ENCODE peak calls at places on chromosomes 6 and 20, in five cellular contexts. B is K562, V is H1, N is HepG2, L is GM12878. H is an unnamed sample.
A peak's percentile ranks its signal among the peaks of the same experiment; 100 is the strongest.

GRCh38 chr6:146289816-146290588 is 253.6 kb upstream of the RAB32 start:
- DNase-seq in N (no peak), V (no peak), L (no peak), B (no peak), H (no peak)

GRCh38 chr6:45192556-45192955 is 135.6 kb upstream of the RUNX2 start:
- DNase-seq in B (no peak), N (no peak), V (no peak), L (no peak), H (no peak)

GRCh38 chr6:51495806-51496380 is 591.5 kb downstream of the PKHD1 start:
- DNase-seq in L (no peak), B (no peak), V (no peak), N (no peak), H (no peak)

GRCh38 chr6:84118191-84118590 is 84.6 kb downstream of the MRAP2 start:
- DNase-seq in V (no peak), N (no peak), B (no peak), L (no peak), H (no peak)

GRCh38 chr6:157613011-157613522 is 210.0 kb upstream of the SNX9 start:
- DNase-seq in V (no peak), B (peak; percentile 62), L (no peak), N (peak; percentile 63), H (peak; percentile 83)

GRCh38 chr20:59571591-59572314 is 32.6 kb upstream of the PHACTR3 start:
- DNase-seq in V (no peak), N (peak; percentile 51), B (peak; percentile 82), L (no peak), H (peak; percentile 12)

GRCh38 chr6:23455754-23456153 is 670.3 kb upstream of the NRSN1 start:
- DNase-seq in V (no peak), L (no peak), B (no peak), N (no peak), H (no peak)

GRCh38 chr6:33622456-33623431 is 1.6 kb downstream of the ITPR3 start:
- DNase-seq in N (no peak), V (no peak), L (peak; percentile 36), B (peak; percentile 55), H (no peak)

GRCh38 chr6:38341501-38341900 is 298.2 kb downstream of the BTBD9 start:
- DNase-seq in L (no peak), V (no peak), B (no peak), N (no peak), H (no peak)

GRCh38 chr6:38339914-38340313 is 299.8 kb downstream of the BTBD9 start:
- DNase-seq in N (no peak), V (no peak), B (no peak), L (no peak), H (no peak)

GRCh38 chr6:38336922-38337321 is 302.8 kb downstream of the BTBD9 start:
- DNase-seq in L (no peak), V (no peak), N (no peak), B (no peak), H (no peak)

GRCh38 chr6:38337819-38338465 is 301.8 kb downstream of the BTBD9 start:
- DNase-seq in V (no peak), N (peak; percentile 33), B (no peak), L (no peak), H (peak; percentile 55)
- TF ChIP-seq ATF3 in V (no peak), N (no peak), B (peak; percentile 45), L (no peak), H (no peak)

GRCh38 chr6:121817141-121817540 is 381.7 kb downstream of the GJA1 start:
- DNase-seq in B (no peak), N (no peak), L (no peak), V (no peak), H (no peak)
- TF ChIP-seq EZH2 in B (no peak), N (no peak), L (no peak), V (no peak), H (no peak)

GRCh38 chr6:39366875-39367618 is 44.5 kb upstream of the KCNK16 start:
- DNase-seq in B (no peak), V (no peak), L (no peak), N (no peak), H (no peak)
- TF ChIP-seq ATF3 in B (no peak), V (no peak), L (no peak), N (no peak), H (no peak)

GRCh38 chr6:108610270-108610839 is 49.6 kb downstream of the FOXO3 start:
- DNase-seq in L (no peak), B (no peak), N (no peak), V (no peak), H (no peak)

GRCh38 chr6:108606130-108606797 is 45.5 kb downstream of the FOXO3 start:
- DNase-seq in L (no peak), V (no peak), N (no peak), B (no peak), H (no peak)

GRCh38 chr6:108612852-108613251 is 52.1 kb downstream of the FOXO3 start:
- DNase-seq in B (no peak), L (no peak), N (no peak), V (no peak), H (no peak)

GRCh38 chr6:108608453-108609275 is 47.9 kb downstream of the FOXO3 start:
- DNase-seq in L (no peak), N (no peak), B (no peak), V (no peak), H (no peak)

DNA sequence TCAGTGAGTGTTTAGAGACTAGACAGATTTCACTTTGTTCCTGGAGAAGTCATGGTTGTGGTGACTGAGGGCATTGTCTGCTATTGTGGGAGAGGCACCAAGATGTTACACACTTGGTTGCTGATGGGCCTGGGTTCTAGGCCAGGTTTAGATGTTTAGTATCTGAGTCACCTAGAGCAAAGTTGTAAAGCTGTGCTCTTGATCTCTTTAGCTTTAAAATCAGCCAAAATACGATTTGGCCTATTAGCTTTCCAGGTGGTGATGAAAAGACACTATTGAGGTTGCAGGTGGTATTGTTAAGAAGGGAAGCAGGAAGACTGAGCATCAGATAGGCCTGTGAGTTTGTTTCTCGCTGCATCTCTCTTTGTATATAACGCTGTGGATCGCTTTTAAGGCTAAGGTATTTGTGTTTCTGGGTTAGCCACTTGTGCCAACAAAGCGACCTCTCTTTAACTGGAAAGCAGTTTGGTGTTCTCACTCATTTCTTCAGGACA is 48.6 kb downstream of the FOXO3 start:
- DNase-seq in B (no peak), V (no peak), N (no peak), L (no peak), H (peak; percentile 50)
- TF ChIP-seq EZH2 in B (no peak), V (no peak), N (no peak), L (no peak), H (no peak)

GRCh38 chr20:24317224-24317623 is 152.2 kb upstream of the SYNDIG1 start:
- DNase-seq in B (no peak), V (no peak), L (no peak), N (no peak), H (no peak)
- TF ChIP-seq ATF3 in B (no peak), V (no peak), L (no peak), N (no peak), H (no peak)

GRCh38 chr6:100549406-100550167 is 84.9 kb upstream of the SIM1 start:
- DNase-seq in L (no peak), N (no peak), V (no peak), B (no peak), H (no peak)

GRCh38 chr6:100554228-100554627 is 89.5 kb upstream of the SIM1 start:
- DNase-seq in V (no peak), B (no peak), N (no peak), L (no peak), H (no peak)

GRCh38 chr6:100553243-100553642 is 88.5 kb upstream of the SIM1 start:
- DNase-seq in B (no peak), L (no peak), V (no peak), N (no peak), H (no peak)
- TF ChIP-seq EZH2 in B (no peak), L (no peak), V (no peak), N (no peak), H (no peak)

DNA sequence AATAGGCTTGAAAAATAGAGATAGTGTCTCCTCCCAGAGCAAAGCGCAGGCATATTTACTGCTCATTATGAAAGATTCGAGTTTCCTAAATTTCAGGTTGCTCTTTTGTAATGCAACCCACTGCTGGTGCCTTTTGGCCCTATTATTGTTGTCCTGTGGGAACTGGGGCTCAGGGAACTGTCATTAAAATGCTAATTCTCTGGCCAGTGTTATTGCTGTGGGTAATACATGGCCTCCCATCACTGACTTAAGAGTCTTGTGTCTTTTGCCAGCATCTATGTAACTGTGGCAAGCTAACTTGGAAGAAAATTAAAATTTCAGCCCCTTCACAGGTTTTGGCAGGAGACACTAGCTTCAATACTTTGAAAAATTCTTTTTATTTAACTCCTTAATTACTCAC is 754.1 kb upstream of the MAP3K7 start:
- DNase-seq in L (no peak), V (no peak), N (no peak), B (no peak), H (no peak)
- TF ChIP-seq ATF3 in L (no peak), V (no peak), N (no peak), B (no peak), H (no peak)

DNA sequence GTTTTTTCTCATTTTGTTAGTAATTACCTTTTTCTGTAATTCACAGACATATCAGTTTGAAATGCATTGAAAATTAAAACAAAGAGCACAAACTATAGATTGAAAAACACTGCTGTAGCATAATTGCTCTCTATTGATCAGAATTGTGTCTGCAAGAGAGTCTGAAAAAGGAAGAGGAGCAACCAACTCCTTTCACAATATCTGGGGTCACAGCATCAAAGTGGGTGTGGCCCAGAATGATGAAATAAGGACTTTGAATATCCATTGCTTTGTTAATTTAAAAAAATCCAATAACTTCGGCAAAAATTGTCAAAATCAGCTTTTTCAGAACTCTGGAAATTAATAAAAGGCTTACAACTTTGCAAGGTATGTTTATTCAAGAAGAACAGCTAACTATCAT is 99.2 kb downstream of the MYLK4 start:
- DNase-seq in B (no peak), V (no peak), L (no peak), N (no peak), H (no peak)
- TF ChIP-seq EZH2 in B (no peak), V (no peak), L (no peak), N (no peak), H (no peak)

H was measured in HCT116.